ENCODE peak calls at places on chromosome 6, in four cellular contexts. F is ascending aorta; C is CD8-positive, alpha-beta memory T cell; M is PC-9. O is an unnamed sample.

GRCh38 chr6:81226957-81227356 is 525.5 kb downstream of the TENT5A start:
- DNase-seq in F (no peak), C (no peak), M (no peak), O (no peak)

GRCh38 chr6:35048031-35048613 is 93.0 kb downstream of the TCP11 start:
- DNase-seq in F (no peak), C (no peak), M (no peak), O (peak; percentile 67)

GRCh38 chr6:112337209-112337638 is 9.9 kb upstream of the RFPL4B start:
- DNase-seq in F (no peak), C (no peak), M (no peak), O (peak; percentile 77)

GRCh38 chr6:104955491-104955890 is 1.4 kb upstream of the LIN28B start:
- DNase-seq in F (no peak), C (no peak), M (no peak), O (peak; percentile 61)

GRCh38 chr6:8193541-8193940 is 91.2 kb upstream of the EEF1E1 start:
- DNase-seq in F (no peak), C (no peak), M (no peak), O (no peak)

GRCh38 chr6:123276439-123277045 is 280.5 kb downstream of the CLVS2 start:
- DNase-seq in F (no peak), C (no peak), M (no peak), O (peak; percentile 0)

GRCh38 chr6:142210606-142211005 is 63.5 kb downstream of the VTA1 start:
- DNase-seq in F (no peak), C (no peak), M (no peak), O (no peak)

GRCh38 chr6:47741807-47742206 is 40.0 kb upstream of the OPN5 start:
- DNase-seq in F (no peak), C (no peak), M (peak; percentile 88), O (no peak)

GRCh38 chr6:153405926-153406325 is 274.8 kb upstream of the RGS17 start:
- DNase-seq in F (no peak), C (no peak), M (no peak), O (no peak)

GRCh38 chr6:35629876-35630378 is 58.8 kb downstream of the FKBP5 start:
- DNase-seq in F (no peak), C (no peak), M (no peak), O (no peak)

GRCh38 chr6:355809-356208 is 35.7 kb upstream of the IRF4 start:
- DNase-seq in F (no peak), C (no peak), M (no peak), O (no peak)

GRCh38 chr6:112145080-112145573 is 57.7 kb downstream of the FAM229B start:
- DNase-seq in F (no peak), C (no peak), M (no peak), O (peak; percentile 8)

GRCh38 chr6:131966443-131966842 is 15.3 kb upstream of the CCN2 start:
- DNase-seq in F (no peak), C (no peak), M (no peak), O (no peak)

GRCh38 chr6:75117701-75118100 is 88.2 kb downstream of the COL12A1 start:
- DNase-seq in F (no peak), C (no peak), M (no peak), O (no peak)

GRCh38 chr6:110760589-110760988 is 54.7 kb downstream of the CDK19 start:
- DNase-seq in F (no peak), C (no peak), M (no peak), O (no peak)

GRCh38 chr6:167711784-167712183 is 114.9 kb upstream of the AFDN start:
- DNase-seq in F (no peak), C (no peak), M (no peak), O (no peak)

GRCh38 chr6:159880412-159880811 is 10.4 kb upstream of the MAS1 start:
- DNase-seq in F (no peak), C (no peak), M (no peak), O (no peak)

GRCh38 chr6:164897523-164898094 is 411.8 kb downstream of the C6orf118 start:
- DNase-seq in F (no peak), C (no peak), M (no peak), O (peak; percentile 45)

GRCh38 chr6:167293590-167294091 is 2.5 kb downstream of the UNC93A start:
- DNase-seq in F (no peak), C (no peak), M (no peak), O (no peak)

GRCh38 chr6:28709478-28710349 is 184.0 kb downstream of the GPX5 start:
- DNase-seq in F (no peak), C (no peak), M (no peak), O (no peak)

GRCh38 chr6:145844933-145845531 is 30.4 kb upstream of the FBXO30 start:
- DNase-seq in F (no peak), C (no peak), M (no peak), O (no peak)

GRCh38 chr6:159973951-159974350 is 5.1 kb downstream of the IGF2R start:
- DNase-seq in F (no peak), C (no peak), M (peak; percentile 63), O (no peak)

GRCh38 chr6:108113557-108114519 is 39.3 kb upstream of the OSTM1 start:
- DNase-seq in F (no peak), C (no peak), M (peak; percentile 59), O (peak; percentile 86)

GRCh38 chr6:159126590-159126989 is 42.6 kb upstream of the FNDC1 start:
- DNase-seq in F (no peak), C (no peak), M (no peak), O (no peak)

GRCh38 chr6:126631343-126631742 is 291.4 kb downstream of the CENPW start:
- DNase-seq in F (no peak), C (no peak), M (no peak), O (no peak)

GRCh38 chr6:26400626-26401025 is 1.4 kb upstream of the BTN3A1 start:
- DNase-seq in F (no peak), C (no peak), M (no peak), O (no peak)

GRCh38 chr6:142474446-142475289 is 172.9 kb downstream of the ADGRG6 start:
- DNase-seq in F (no peak), C (no peak), M (peak; percentile 58), O (peak; percentile 74)

GRCh38 chr6:72619883-72620696 is 1.8 kb upstream of the KCNQ5 start:
- DNase-seq in F (no peak), C (peak; percentile 47), M (no peak), O (peak; percentile 60)

GRCh38 chr6:169556758-169557505 is 144.9 kb downstream of the WDR27 start:
- DNase-seq in F (no peak), C (no peak), M (no peak), O (no peak)

GRCh38 chr6:48183174-48183573 is 72.2 kb upstream of the PTCHD4 start:
- DNase-seq in F (no peak), C (no peak), M (no peak), O (no peak)

GRCh38 chr6:31208506-31208905 is 38.0 kb upstream of the POU5F1 start:
- DNase-seq in F (no peak), C (no peak), M (no peak), O (no peak)

GRCh38 chr6:31202259-31203166 is 32.0 kb upstream of the POU5F1 start:
- DNase-seq in F (no peak), C (no peak), M (peak; percentile 62), O (no peak)

GRCh38 chr6:31205638-31206037 is 35.2 kb upstream of the POU5F1 start:
- DNase-seq in F (no peak), C (no peak), M (no peak), O (no peak)

GRCh38 chr6:31204751-31205145 is 34.3 kb upstream of the POU5F1 start:
- DNase-seq in F (no peak), C (no peak), M (no peak), O (no peak)

GRCh38 chr6:31203345-31203979 is 33.0 kb upstream of the POU5F1 start:
- DNase-seq in F (no peak), C (peak; percentile 32), M (peak; percentile 98), O (no peak)
- H3K4me3 ChIP-seq in F (peak overlapping the region; percentile 56), C (peak overlapping the region; percentile 55), M (peak overlapping the region; percentile 52), O (no peak overlapping the region)

GRCh38 chr6:25032964-25033363 is 97.2 kb upstream of the RIPOR2 start:
- DNase-seq in F (no peak), C (no peak), M (no peak), O (no peak)

GRCh38 chr6:25036461-25036860 is 100.7 kb upstream of the RIPOR2 start:
- DNase-seq in F (no peak), C (no peak), M (no peak), O (no peak)

GRCh38 chr6:25035451-25036435 is 100.0 kb upstream of the RIPOR2 start:
- DNase-seq in F (no peak), C (no peak), M (peak; percentile 44), O (no peak)

GRCh38 chr6:25038300-25038699 is 102.5 kb upstream of the RIPOR2 start:
- DNase-seq in F (no peak), C (no peak), M (no peak), O (no peak)

GRCh38 chr6:25034477-25034876 is 98.7 kb upstream of the RIPOR2 start:
- DNase-seq in F (no peak), C (no peak), M (no peak), O (no peak)
- H3K27me3 ChIP-seq in F (no peaks in the 10 kb centered on the region), C (no peaks in the 10 kb centered on the region), M (no peaks in the 10 kb centered on the region), O (no peaks in the 10 kb centered on the region)

GRCh38 chr6:31402324-31403282 is 792 bp upstream of the MICA start:
- DNase-seq in F (no peak), C (peak; percentile 28), M (no peak), O (no peak)
- H3K4me3 ChIP-seq in F (peak overlapping the region; percentile 76), C (peak overlapping the region; percentile 76), M (no peak overlapping the region), O (peak overlapping the region; percentile 65)

DNA sequence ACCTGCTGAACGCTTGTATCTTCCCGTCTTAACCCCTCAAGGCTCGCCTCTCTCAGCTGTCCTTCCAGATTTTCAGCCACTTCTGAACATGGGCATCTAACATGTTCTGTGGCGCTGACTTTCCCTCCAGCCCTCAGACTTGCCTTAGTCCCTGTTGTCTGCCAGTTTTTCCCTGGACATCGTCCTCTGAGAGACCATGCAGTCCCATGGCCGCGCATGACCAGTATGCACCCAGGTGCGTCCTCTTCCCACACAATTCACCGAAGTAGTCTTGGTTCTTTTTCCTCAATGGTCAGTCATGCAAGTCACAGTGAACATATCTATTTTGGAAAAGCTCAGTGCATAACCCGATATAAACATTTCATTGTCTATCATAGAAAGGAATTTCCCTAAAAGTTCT is 9.2 kb downstream of the TUBB2B start:
- DNase-seq in F (no peak), C (no peak), M (no peak), O (no peak)
- H3K27me3 ChIP-seq in F (no peaks in the 10 kb centered on the region), C (peaks cover 14% of the 10 kb centered on the region), M (no peaks in the 10 kb centered on the region), O (no peaks in the 10 kb centered on the region)

DNA sequence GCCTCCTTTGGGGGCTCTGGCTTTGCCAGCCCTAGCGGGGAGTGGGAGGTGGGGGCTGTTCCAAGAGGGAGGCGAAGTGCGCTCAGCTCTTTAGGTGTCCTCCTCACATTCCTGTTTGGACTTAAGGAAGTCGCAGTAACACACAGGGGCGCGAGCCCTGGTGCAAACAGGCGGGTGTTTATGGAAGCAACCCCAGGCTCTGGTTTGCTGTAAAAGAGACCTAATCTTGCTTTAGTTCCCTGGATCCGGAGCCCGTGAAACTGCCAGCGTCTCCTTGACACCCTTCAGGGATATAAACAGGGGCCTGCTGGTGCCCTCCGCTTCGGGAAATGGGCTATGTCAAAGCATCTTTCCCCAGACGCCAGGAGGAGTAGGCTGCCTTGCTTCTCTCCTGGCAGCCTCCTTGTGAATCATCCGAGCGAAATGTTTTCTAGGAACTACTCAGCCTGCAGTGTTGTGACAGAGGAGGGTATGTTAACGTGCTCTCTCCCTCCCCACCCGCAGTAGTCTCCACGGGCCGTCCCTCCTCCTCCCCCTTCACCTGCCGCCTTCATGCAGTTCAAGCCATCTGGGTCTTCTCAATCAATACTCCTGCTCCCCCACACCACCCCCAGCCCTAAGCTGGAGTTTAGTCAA is 168.0 kb upstream of the LRFN2 start:
- DNase-seq in F (no peak), C (no peak), M (no peak), O (peak; percentile 62)
- H3K4me3 ChIP-seq in F (no peak overlapping the region), C (no peak overlapping the region), M (no peak overlapping the region), O (peak overlapping the region; percentile 30)

GRCh38 chr6:10398439-10399218 is 16.2 kb downstream of the TFAP2A start:
- DNase-seq in F (no peak), C (no peak), M (no peak), O (peak; percentile 78)
- H3K27me3 ChIP-seq in F (peaks cover 6% of the 10 kb centered on the region), C (peaks cover 35% of the 10 kb centered on the region), M (no peaks in the 10 kb centered on the region), O (peaks cover 98% of the 10 kb centered on the region)

O was measured in H7.